ENCODE peak calls at places on chromosomes 16 and 17, in five cellular contexts. N is EL, D is A172, V is smooth muscle cell of the brain vasculature, R is Right ventricle myocardium superior. O is an unnamed sample.

GRCh38 chr17:2172447-2172938 is 117.6 kb downstream of the HIC1 start:
- DNase-seq in D (peak), R (no peak), V (peak), N (peak), O (peak)

GRCh38 chr16:5580320-5580719 is 482.7 kb upstream of the EEF2KMT start:
- DNase-seq in V (no peak), D (no peak), R (no peak), N (no peak), O (no peak)

GRCh38 chr17:78933025-78933958 is 8.1 kb upstream of the TIMP2 start:
- DNase-seq in V (peak), D (peak), N (peak), R (peak), O (peak)

GRCh38 chr16:29012913-29013641 is 28.2 kb downstream of the LAT start:
- DNase-seq in D (no peak), V (no peak), R (no peak), N (no peak), O (no peak)

GRCh38 chr16:23105309-23105708 is 43.9 kb downstream of the USP31 start:
- DNase-seq in R (no peak), V (no peak), N (no peak), D (no peak), O (no peak)

GRCh38 chr16:3988824-3989223 is 108.3 kb upstream of the CREBBP start:
- DNase-seq in R (no peak), V (no peak), N (no peak), D (no peak), O (no peak)

GRCh38 chr17:74369221-74369620 is 1.9 kb downstream of the GPR142 start:
- DNase-seq in N (no peak), R (peak), V (no peak), D (no peak), O (no peak)

GRCh38 chr16:27685802-27686201 is 135.9 kb downstream of the KATNIP start:
- DNase-seq in V (peak), R (no peak), N (peak), D (no peak), O (no peak)

GRCh38 chr17:40307691-40308289 is 1.2 kb upstream of the RARA start:
- DNase-seq in V (no peak), N (no peak), D (no peak), R (no peak), O (no peak)

GRCh38 chr17:75508848-75509450 is 6.4 kb downstream of the CASKIN2 start:
- DNase-seq in D (no peak), N (no peak), V (no peak), R (no peak), O (no peak)

GRCh38 chr17:82128287-82128686 is 30.3 kb upstream of the FASN start:
- DNase-seq in N (no peak), R (no peak), V (no peak), D (no peak), O (no peak)

GRCh38 chr16:15827299-15827698 is 29.5 kb downstream of the MYH11 start:
- DNase-seq in N (no peak), D (no peak), R (no peak), V (no peak), O (no peak)

GRCh38 chr16:3202903-3203539 is 15.0 kb downstream of the OR1F1 start:
- DNase-seq in N (no peak), R (no peak), D (no peak), V (no peak), O (no peak)

GRCh38 chr16:11682655-11683096 is 14.4 kb downstream of the SNN start:
- DNase-seq in R (no peak), N (peak), D (peak), V (peak), O (no peak)

GRCh38 chr17:72034000-72034399 is 86.8 kb upstream of the SOX9 start:
- DNase-seq in R (no peak), D (no peak), N (no peak), V (no peak), O (no peak)

GRCh38 chr16:50152386-50152806 is 710 bp upstream of the TENT4B start:
- DNase-seq in D (peak), R (peak), N (peak), V (no peak), O (no peak)